ENCODE peak calls at places on chromosomes 2 and 18, in four cellular contexts. W is A549, R is AG04450, Q is body of pancreas. L is an unnamed sample.

GRCh38 chr18:54873884-54874255 is 45.6 kb downstream of the RAB27B start:
- DNase-seq in W (no peak), R (no peak), Q (no peak), L (peak)

GRCh38 chr2:20302019-20302418 is 48.6 kb downstream of the PUM2 start:
- DNase-seq in W (no peak), R (no peak), Q (no peak), L (no peak)

GRCh38 chr2:144967971-144968370 is 448.1 kb upstream of the ZEB2 start:
- DNase-seq in W (no peak), R (no peak), Q (no peak), L (no peak)

GRCh38 chr2:69162121-69162520 is 149.1 kb downstream of the ANTXR1 start:
- DNase-seq in W (no peak), R (no peak), Q (no peak), L (no peak)

GRCh38 chr2:233556756-233557736 is 9.5 kb downstream of the USP40 start:
- DNase-seq in W (peak), R (peak), Q (peak), L (peak)

GRCh38 chr2:203340791-203341487 is 12.7 kb downstream of the ABI2 start:
- DNase-seq in W (peak), R (no peak), Q (no peak), L (peak)

GRCh38 chr2:2507471-2507997 is 176.5 kb upstream of the MYT1L start:
- DNase-seq in W (no peak), R (no peak), Q (no peak), L (no peak)

GRCh38 chr18:79634186-79634585 is 45.4 kb upstream of the CTDP1 start:
- DNase-seq in W (no peak), R (no peak), Q (no peak), L (no peak)

GRCh38 chr2:147739531-147739930 is 105.3 kb upstream of the ACVR2A start:
- DNase-seq in W (no peak), R (no peak), Q (no peak), L (peak)

GRCh38 chr2:105442056-105442455 is 43.2 kb upstream of the FHL2 start:
- DNase-seq in W (no peak), R (no peak), Q (no peak), L (peak)

GRCh38 chr2:28322887-28323483 is 69.7 kb upstream of the FOSL2 start:
- DNase-seq in W (no peak), R (peak), Q (no peak), L (no peak)

GRCh38 chr2:43325448-43325811 is 99.0 kb upstream of the ZFP36L2 start:
- DNase-seq in W (no peak), R (no peak), Q (no peak), L (no peak)

GRCh38 chr2:135409436-135409835 is 121.6 kb downstream of the ZRANB3 start:
- DNase-seq in W (no peak), R (no peak), Q (no peak), L (no peak)

GRCh38 chr18:9806905-9807304 is 78.9 kb upstream of the TXNDC2 start:
- DNase-seq in W (no peak), R (no peak), Q (no peak), L (no peak)

GRCh38 chr2:165772183-165772582 is 21.9 kb downstream of the GALNT3 start:
- DNase-seq in W (no peak), R (no peak), Q (no peak), L (no peak)

GRCh38 chr2:217937446-217937845 is 65.3 kb downstream of the TNS1 start:
- DNase-seq in W (no peak), R (no peak), Q (peak), L (no peak)

GRCh38 chr2:112985090-112985489 is 7.3 kb downstream of the IL36G start:
- DNase-seq in W (no peak), R (no peak), Q (no peak), L (peak)

GRCh38 chr2:56185101-56185581 is 1.4 kb downstream of the CCDC85A start:
- DNase-seq in W (peak), R (no peak), Q (peak), L (no peak)

GRCh38 chr2:238242731-238243495 is 3.1 kb upstream of the HES6 start:
- DNase-seq in W (no peak), R (no peak), Q (peak), L (no peak)

GRCh38 chr2:165691615-165692014 is 102.4 kb downstream of the GALNT3 start:
- DNase-seq in W (no peak), R (no peak), Q (no peak), L (no peak)

GRCh38 chr2:71102981-71103681 is 26.9 kb downstream of the MCEE start:
- DNase-seq in W (no peak), R (no peak), Q (no peak), L (peak)

GRCh38 chr2:177665328-177665727 is 272.8 kb downstream of the AGPS start:
- DNase-seq in W (no peak), R (no peak), Q (no peak), L (no peak)

GRCh38 chr2:70515938-70516337 is 37.7 kb downstream of the TGFA start:
- DNase-seq in W (no peak), R (no peak), Q (no peak), L (no peak)

GRCh38 chr18:44736664-44737063 is 56.0 kb downstream of the SETBP1 start:
- DNase-seq in W (peak), R (no peak), Q (no peak), L (no peak)

GRCh38 chr2:106138904-106139574 is 55.1 kb downstream of the UXS1 start:
- DNase-seq in W (no peak), R (no peak), Q (no peak), L (no peak)

GRCh38 chr18:57630759-57631660 is 9.4 kb upstream of the NARS1 start:
- DNase-seq in W (no peak), R (no peak), Q (no peak), L (no peak)

GRCh38 chr2:36367497-36368353 is 12.1 kb downstream of the CRIM1 start:
- DNase-seq in W (peak), R (no peak), Q (no peak), L (peak)

GRCh38 chr2:108968619-108969018 is 20.4 kb downstream of the EDAR start:
- DNase-seq in W (no peak), R (no peak), Q (peak), L (peak)

GRCh38 chr2:28513097-28513496 is 17.2 kb downstream of the PLB1 start:
- DNase-seq in W (no peak), R (no peak), Q (no peak), L (no peak)

GRCh38 chr2:64751286-64752260 is 97.9 kb upstream of the SERTAD2 start:
- DNase-seq in W (peak), R (peak), Q (peak), L (peak)
- TF ChIP-seq CTCF in W (no peak), R (peak), Q (peak), L (peak)

GRCh38 chr2:8494589-8494988 is 187.3 kb upstream of the ID2 start:
- DNase-seq in W (no peak), R (no peak), Q (no peak), L (no peak)
- H3K4me3 ChIP-seq in W (no peak), R (no peak), Q (no peak), L (no peak)

DNA sequence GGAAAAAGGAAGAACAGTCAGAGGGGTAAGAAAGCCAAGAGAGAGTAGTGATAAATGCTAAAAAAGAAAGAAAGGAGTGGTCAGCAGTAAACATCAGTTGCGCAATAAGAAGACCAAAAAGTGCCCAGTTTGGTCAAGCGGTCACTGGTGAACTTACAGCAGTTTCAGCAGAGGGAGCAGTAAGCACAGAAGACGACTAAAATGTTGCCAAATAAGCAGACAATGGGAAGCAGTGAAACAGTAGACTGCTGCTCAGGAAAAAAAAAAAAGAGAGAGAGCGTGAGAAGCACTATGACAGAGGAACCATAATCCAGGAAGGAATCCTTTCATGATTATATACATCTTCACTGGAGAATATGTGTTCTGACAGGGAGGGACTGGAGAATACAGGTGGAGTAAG is 45.8 kb downstream of the DNAJC10 start:
- DNase-seq in W (no peak), R (no peak), Q (no peak), L (peak)
- TF ChIP-seq CTCF in W (no peak), R (no peak), Q (no peak), L (no peak)

GRCh38 chr2:131006561-131006960 is 86.7 kb downstream of the FAM168B start:
- DNase-seq in W (no peak), R (no peak), Q (no peak), L (no peak)

GRCh38 chr2:131005229-131005935 is 87.9 kb downstream of the FAM168B start:
- DNase-seq in W (no peak), R (no peak), Q (no peak), L (no peak)

GRCh38 chr2:131008967-131009366 is 84.3 kb downstream of the FAM168B start:
- DNase-seq in W (no peak), R (no peak), Q (no peak), L (no peak)

GRCh38 chr2:131009713-131010475 is 83.4 kb downstream of the FAM168B start:
- DNase-seq in W (no peak), R (no peak), Q (no peak), L (no peak)

DNA sequence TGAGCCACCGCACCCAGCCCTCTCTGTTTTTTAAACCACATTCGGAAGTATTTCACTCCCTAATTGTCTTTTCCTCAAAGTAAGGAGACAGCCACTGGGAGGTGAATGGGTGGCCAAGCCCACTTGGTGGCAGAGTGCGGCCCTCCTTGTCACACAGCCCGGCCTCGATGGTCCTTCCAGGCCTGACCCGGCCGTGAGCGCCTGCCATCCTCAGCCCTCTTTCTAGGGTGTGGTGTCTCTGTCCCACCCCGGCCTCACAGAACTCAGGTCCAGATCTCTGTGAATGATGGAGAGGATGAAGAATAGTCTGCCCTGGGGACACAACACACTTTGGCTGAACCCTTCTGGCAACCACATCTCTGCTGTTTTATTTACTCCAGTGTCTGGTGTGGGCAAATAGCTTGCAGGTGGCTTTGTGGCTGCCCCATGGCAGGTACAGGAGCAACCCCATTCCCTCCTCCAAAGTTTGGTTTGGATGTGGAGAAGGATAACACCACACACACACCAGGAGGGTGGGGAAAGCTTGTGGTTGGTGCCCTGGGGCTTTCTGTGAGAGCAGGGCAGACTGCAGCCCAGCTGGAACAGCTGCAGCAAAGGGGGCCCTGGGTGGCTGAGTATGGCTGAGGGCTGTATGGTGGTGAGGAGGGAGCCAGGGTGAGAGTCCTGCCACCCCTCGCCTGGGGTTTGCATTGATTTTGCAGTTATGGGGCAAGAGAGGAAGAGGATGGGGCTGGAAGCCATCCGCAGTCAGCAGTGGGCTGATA is 88.6 kb downstream of the FAM168B start:
- DNase-seq in W (no peak), R (no peak), Q (no peak), L (no peak)
- H3K4me3 ChIP-seq in W (no peak), R (no peak), Q (no peak), L (no peak)

GRCh38 chr2:230018153-230018552 is 50.6 kb downstream of the SLC16A14 start:
- DNase-seq in W (peak), R (peak), Q (no peak), L (peak)

GRCh38 chr2:230023313-230023712 is 45.4 kb downstream of the SLC16A14 start:
- DNase-seq in W (no peak), R (no peak), Q (no peak), L (no peak)

GRCh38 chr2:230016844-230017243 is 51.9 kb downstream of the SLC16A14 start:
- DNase-seq in W (no peak), R (no peak), Q (no peak), L (no peak)

DNA sequence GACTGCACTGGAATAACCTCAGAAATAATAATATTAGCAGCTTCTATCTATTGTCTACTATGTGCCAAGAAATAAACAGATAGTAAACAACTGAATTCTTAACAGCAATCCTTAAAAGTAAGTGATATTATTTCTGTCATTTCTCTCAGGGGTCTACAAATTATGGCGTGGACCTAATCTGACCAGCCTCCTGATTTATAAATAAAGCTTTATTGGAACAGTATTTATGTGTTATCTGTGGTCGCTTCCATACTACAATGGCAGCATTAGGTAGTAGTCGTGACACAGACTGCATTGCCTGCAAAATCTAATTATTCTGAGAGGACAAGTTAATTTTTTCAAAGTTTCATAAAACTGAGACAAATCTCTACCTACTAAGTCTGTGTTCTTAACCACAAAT is 49.0 kb downstream of the SLC16A14 start:
- DNase-seq in W (no peak), R (no peak), Q (no peak), L (no peak)
- TF ChIP-seq CTCF in W (no peak), R (no peak), Q (no peak), L (no peak)

L was measured in epithelial cell of esophagus.